ENCODE peak calls at places on chromosomes 4 and X, in ten cellular contexts. J, B, F, P, D, U, W, I, H and Y are unnamed samples.

GRCh38 chr4:176575141-176575731 is 217.5 kb downstream of the VEGFC start:
- DNase-seq in J (no peak), B (no peak), F (no peak), P (no peak), D (no peak), U (no peak), W (no peak), I (peak), H (no peak), Y (no peak)

GRCh38 chr4:128333309-128334006 is 45.8 kb upstream of the PGRMC2 start:
- DNase-seq in J (no peak), B (no peak), F (no peak), P (no peak), D (no peak), U (no peak), W (no peak), I (no peak), H (no peak), Y (no peak)

GRCh38 chr4:169079942-169080827 is 70.1 kb upstream of the CBR4 start:
- DNase-seq in J (no peak), B (no peak), F (peak), P (peak), D (peak), U (peak), W (peak), I (peak), H (no peak), Y (no peak)

GRCh38 chr4:132642196-132642817 is 506.8 kb upstream of the PCDH10 start:
- DNase-seq in J (peak), B (no peak), F (peak), P (no peak), D (no peak), U (peak), W (no peak), I (peak), H (peak), Y (no peak)

GRCh38 chrX:16788477-16788876 is 2.2 kb downstream of the TXLNG start:
- DNase-seq in J (no peak), B (no peak), F (peak), P (no peak), D (peak), U (no peak), W (no peak), I (peak), H (no peak), Y (no peak)

GRCh38 chr4:42398448-42399355 is 1.4 kb downstream of the SHISA3 start:
- DNase-seq in J (no peak), B (no peak), F (peak), P (no peak), D (no peak), U (peak), W (no peak), I (no peak), H (peak), Y (no peak)

GRCh38 chr4:41661447-41662076 is 87.0 kb downstream of the PHOX2B start:
- DNase-seq in J (peak), B (no peak), F (peak), P (peak), D (peak), U (peak), W (peak), I (peak), H (peak), Y (no peak)

GRCh38 chr4:142824368-142824767 is 21.7 kb downstream of the INPP4B start:
- DNase-seq in J (no peak), B (no peak), F (peak), P (no peak), D (no peak), U (no peak), W (no peak), I (peak), H (no peak), Y (no peak)

GRCh38 chrX:81779701-81780100 is 577.8 kb downstream of the SH3BGRL start:
- DNase-seq in J (no peak), B (no peak), F (no peak), P (no peak), D (no peak), U (no peak), W (no peak), I (no peak), H (no peak), Y (no peak)

GRCh38 chrX:138917781-138918180 is 206.3 kb upstream of the FGF13 start:
- DNase-seq in J (no peak), B (no peak), F (peak), P (no peak), D (no peak), U (no peak), W (peak), I (peak), H (no peak), Y (no peak)

GRCh38 chrX:130878350-130879341 is 24.4 kb downstream of the ENOX2 start:
- DNase-seq in J (peak), B (no peak), F (peak), P (peak), D (peak), U (no peak), W (peak), I (peak), H (no peak), Y (peak)

GRCh38 chrX:71181558-71181909 is 36.9 kb downstream of the NLGN3 start:
- DNase-seq in J (no peak), B (no peak), F (no peak), P (peak), D (no peak), U (no peak), W (no peak), I (no peak), H (no peak), Y (no peak)

GRCh38 chrX:2500091-2500680 is 590 bp downstream of the DHRSX start:
- DNase-seq in J (no peak), B (no peak), F (peak), P (no peak), D (peak), U (peak), W (peak), I (peak), H (peak), Y (no peak)

GRCh38 chr4:3340703-3341088 is 47.9 kb downstream of the RGS12 start:
- DNase-seq in J (no peak), B (no peak), F (no peak), P (peak), D (peak), U (no peak), W (no peak), I (no peak), H (no peak), Y (no peak)

GRCh38 chr4:71537551-71538065 is 198.8 kb downstream of the SLC4A4 start:
- DNase-seq in J (no peak), B (no peak), F (peak), P (no peak), D (no peak), U (no peak), W (no peak), I (no peak), H (no peak), Y (no peak)

GRCh38 chrX:20606831-20607230 is 340.1 kb upstream of the RPS6KA3 start:
- DNase-seq in J (no peak), B (no peak), F (no peak), P (no peak), D (no peak), U (no peak), W (no peak), I (no peak), H (no peak), Y (no peak)

GRCh38 chrX:124098089-124098488 is 136.6 kb downstream of the STAG2 start:
- DNase-seq in J (no peak), B (no peak), F (peak), P (no peak), D (no peak), U (peak), W (no peak), I (peak), H (peak), Y (no peak)

GRCh38 chrX:110103344-110103743 is 100.4 kb downstream of the TMEM164 start:
- DNase-seq in J (no peak), B (no peak), F (no peak), P (no peak), D (no peak), U (no peak), W (no peak), I (no peak), H (peak), Y (no peak)

GRCh38 chr4:147110473-147110872 is 164.8 kb upstream of the TTC29 start:
- DNase-seq in J (no peak), B (no peak), F (no peak), P (no peak), D (no peak), U (no peak), W (no peak), I (no peak), H (no peak), Y (no peak)

GRCh38 chr4:139457318-139457717 is 3.4 kb downstream of the RAB33B start:
- DNase-seq in J (no peak), B (no peak), F (no peak), P (no peak), D (no peak), U (no peak), W (no peak), I (no peak), H (no peak), Y (no peak)

GRCh38 chr4:93359609-93360008 is 468.9 kb upstream of the ATOH1 start:
- DNase-seq in J (no peak), B (no peak), F (no peak), P (no peak), D (no peak), U (no peak), W (no peak), I (no peak), H (no peak), Y (no peak)

GRCh38 chrX:47960400-47960799 is 43.4 kb downstream of the ZNF182 start:
- DNase-seq in J (no peak), B (no peak), F (no peak), P (no peak), D (peak), U (no peak), W (no peak), I (no peak), H (no peak), Y (no peak)

GRCh38 chrX:47499291-47499690 is 16.3 kb upstream of the ZNF41 start:
- DNase-seq in J (no peak), B (no peak), F (no peak), P (no peak), D (no peak), U (no peak), W (no peak), I (no peak), H (no peak), Y (no peak)

GRCh38 chrX:45843518-45843917 is 642.8 kb upstream of the DIPK2B start:
- DNase-seq in J (no peak), B (no peak), F (peak), P (no peak), D (no peak), U (no peak), W (no peak), I (peak), H (peak), Y (no peak)

GRCh38 chrX:140163376-140164159 is 198.2 kb upstream of the CXorf66 start:
- DNase-seq in J (no peak), B (no peak), F (peak), P (no peak), D (no peak), U (no peak), W (no peak), I (peak), H (no peak), Y (no peak)

GRCh38 chr4:48300004-48300403 is 30.4 kb upstream of the TEC start:
- DNase-seq in J (no peak), B (no peak), F (no peak), P (no peak), D (no peak), U (no peak), W (no peak), I (peak), H (no peak), Y (no peak)

GRCh38 chr4:127211377-127212268 is 421.1 kb upstream of the INTU start:
- DNase-seq in J (no peak), B (no peak), F (no peak), P (no peak), D (no peak), U (no peak), W (no peak), I (no peak), H (no peak), Y (no peak)

GRCh38 chr4:27360651-27361347 is 500.2 kb downstream of the STIM2 start:
- DNase-seq in J (no peak), B (no peak), F (peak), P (no peak), D (no peak), U (peak), W (peak), I (no peak), H (peak), Y (peak)

GRCh38 chr4:17063870-17064269 is 165.4 kb upstream of the LDB2 start:
- DNase-seq in J (no peak), B (no peak), F (no peak), P (no peak), D (no peak), U (no peak), W (peak), I (peak), H (no peak), Y (no peak)

GRCh38 chr4:112633477-112634235 is 3.1 kb downstream of the ZGRF1 start:
- DNase-seq in J (peak), B (no peak), F (peak), P (no peak), D (no peak), U (peak), W (peak), I (peak), H (peak), Y (no peak)

GRCh38 chr4:86036729-86037128 is 323.1 kb downstream of the MAPK10 start:
- DNase-seq in J (no peak), B (no peak), F (peak), P (no peak), D (no peak), U (no peak), W (peak), I (peak), H (no peak), Y (no peak)

GRCh38 chrX:102154218-102154860 is 1.4 kb downstream of the BEX5 start:
- DNase-seq in J (no peak), B (no peak), F (no peak), P (peak), D (no peak), U (no peak), W (no peak), I (no peak), H (peak), Y (no peak)

GRCh38 chrX:17072726-17073125 is 126.3 kb downstream of the REPS2 start:
- DNase-seq in J (no peak), B (no peak), F (no peak), P (no peak), D (no peak), U (no peak), W (no peak), I (no peak), H (no peak), Y (no peak)

GRCh38 chr4:140357868-140358267 is 15.6 kb upstream of the SCOC start:
- DNase-seq in J (no peak), B (no peak), F (no peak), P (no peak), D (no peak), U (no peak), W (no peak), I (no peak), H (peak), Y (no peak)

GRCh38 chr4:56821394-56822263 is at the start of gene SPINK2:
- DNase-seq in J (peak), B (peak), F (no peak), P (peak), D (peak), U (peak), W (no peak), I (no peak), H (peak), Y (no peak)

GRCh38 chr4:14115106-14115505 is 487.6 kb upstream of the BOD1L1 start:
- DNase-seq in J (no peak), B (no peak), F (no peak), P (no peak), D (no peak), U (no peak), W (no peak), I (no peak), H (no peak), Y (no peak)

GRCh38 chr4:134215636-134216340 is 14.2 kb upstream of the PABPC4L start:
- DNase-seq in J (no peak), B (no peak), F (peak), P (no peak), D (no peak), U (no peak), W (no peak), I (no peak), H (peak), Y (no peak)

GRCh38 chr4:134219043-134219442 is 17.5 kb upstream of the PABPC4L start:
- DNase-seq in J (no peak), B (no peak), F (no peak), P (no peak), D (no peak), U (no peak), W (no peak), I (no peak), H (no peak), Y (no peak)

GRCh38 chr4:134216436-134216835 is 14.8 kb upstream of the PABPC4L start:
- DNase-seq in J (no peak), B (no peak), F (peak), P (no peak), D (no peak), U (peak), W (no peak), I (no peak), H (peak), Y (no peak)
- H3K27ac ChIP-seq in J (no peak), B (no peak), F (no peak), P (no peak), D (no peak), U (no peak), W (no peak), I (no peak), H (no peak), Y (no peak)

DNA sequence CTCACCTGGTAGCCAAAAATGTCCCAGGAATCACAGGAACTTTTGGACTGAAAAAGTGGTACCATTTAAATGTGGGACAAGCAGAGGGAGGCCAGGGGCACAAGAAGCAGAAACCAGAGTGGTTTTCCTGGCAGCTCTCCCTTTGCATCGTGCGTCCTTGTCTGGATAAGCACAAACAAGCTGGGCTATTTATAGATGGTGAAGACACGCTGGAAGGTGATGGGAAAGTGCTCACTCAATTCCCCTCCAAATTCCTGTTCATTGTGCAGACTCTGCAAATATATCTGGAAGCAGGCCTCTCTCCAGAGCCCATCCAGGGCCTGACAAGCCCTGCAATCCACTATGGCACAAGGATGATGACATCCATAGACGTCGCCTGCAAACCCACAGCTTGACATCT is 63.6 kb upstream of the MAP3K15 start:
- DNase-seq in J (no peak), B (no peak), F (peak), P (no peak), D (no peak), U (no peak), W (no peak), I (no peak), H (no peak), Y (no peak)
- H3K27ac ChIP-seq in J (no peak), B (no peak), F (no peak), P (no peak), D (no peak), U (no peak), W (no peak), I (no peak), H (no peak), Y (no peak)

DNA sequence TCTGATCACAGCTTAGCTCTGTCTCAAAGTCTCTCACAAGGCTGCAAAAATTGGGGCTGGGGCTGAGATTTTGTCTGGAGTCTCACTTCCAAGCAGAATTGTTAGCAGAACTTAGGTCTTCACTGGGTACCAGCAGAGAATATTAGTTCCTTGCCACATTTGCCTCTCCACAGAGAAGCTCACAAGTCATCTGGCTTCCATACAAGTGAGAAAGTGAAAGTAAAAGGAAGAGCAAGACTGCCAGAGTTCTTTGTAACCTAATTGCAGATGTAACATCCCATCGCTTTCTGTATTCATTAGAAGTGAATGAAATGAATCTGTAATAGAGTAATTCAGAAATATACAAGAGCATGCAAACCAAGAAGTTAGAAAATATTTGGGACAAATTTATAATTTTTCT is 624.1 kb upstream of the GNPDA2 start:
- DNase-seq in J (no peak), B (no peak), F (peak), P (no peak), D (no peak), U (no peak), W (no peak), I (peak), H (no peak), Y (no peak)
- H3K27ac ChIP-seq in J (no peak), B (no peak), F (no peak), P (no peak), D (no peak), U (no peak), W (no peak), I (no peak), H (no peak), Y (no peak)

GRCh38 chr4:39574946-39575345 is 47.7 kb upstream of the UGDH start:
- DNase-seq in J (no peak), B (no peak), F (peak), P (no peak), D (no peak), U (no peak), W (no peak), I (no peak), H (no peak), Y (no peak)
- H3K27ac ChIP-seq in J (no peak), B (no peak), F (no peak), P (no peak), D (no peak), U (no peak), W (no peak), I (no peak), H (no peak), Y (no peak)

DNA sequence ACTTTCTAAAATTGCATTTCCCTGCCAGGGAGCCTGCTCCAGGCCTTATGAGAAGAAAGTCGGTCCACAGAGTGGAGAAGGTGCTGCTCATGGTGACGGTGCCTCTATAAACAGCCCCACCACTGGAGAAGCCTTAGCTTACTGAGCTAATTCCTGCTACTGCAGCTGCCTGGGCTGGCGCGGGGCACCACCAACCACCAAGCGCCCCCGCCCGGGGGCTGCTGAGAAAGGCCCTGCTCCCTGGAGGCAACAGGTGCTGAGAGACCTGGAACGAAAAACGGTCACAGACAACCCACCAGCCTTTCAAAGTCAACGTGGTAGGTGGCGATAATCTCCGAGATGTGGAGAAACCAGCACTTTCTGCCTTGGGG is 2.9 kb downstream of the HCFC1 start:
- DNase-seq in J (no peak), B (no peak), F (no peak), P (no peak), D (peak), U (no peak), W (no peak), I (no peak), H (peak), Y (no peak)
- H3K27ac ChIP-seq in J (peak), B (peak), F (peak), P (peak), D (peak), U (peak), W (no peak), I (no peak), H (no peak), Y (no peak)